ENCODE peak calls at places on chromosomes 7 and 10, in ten cellular contexts. R is B cell, F is GM13976, A is mucosa of descending colon, C is fibroblast of pulmonary artery, O is prostate gland, E is DND-41, X is AG09309, N is GM10248, D is cardiac fibroblast. Z is an unnamed sample.

GRCh38 chr7:134500982-134501381 is 26.4 kb upstream of the AKR1B10 start:
- DNase-seq in R (no peak), F (no peak), A (no peak), C (no peak), O (no peak), E (no peak), X (no peak), N (no peak), D (no peak), Z (no peak)

GRCh38 chr10:59018977-59019376 is 157.5 kb upstream of the PHYHIPL start:
- DNase-seq in R (no peak), F (no peak), A (no peak), C (no peak), O (no peak), E (no peak), X (no peak), N (no peak), D (peak; percentile 20), Z (no peak)

GRCh38 chr10:29590598-29591415 is 44.0 kb downstream of the SVIL start:
- DNase-seq in R (peak; percentile 30), F (peak; percentile 51), A (no peak), C (peak; percentile 81), O (no peak), E (no peak), X (peak; percentile 71), N (peak; percentile 53), D (peak; percentile 87), Z (no peak)

GRCh38 chr7:107224858-107225257 is 56.1 kb downstream of the HBP1 start:
- DNase-seq in R (no peak), F (no peak), A (no peak), C (no peak), O (no peak), E (no peak), X (no peak), N (no peak), D (no peak), Z (no peak)

GRCh38 chr10:11797281-11797680 is 25.9 kb upstream of the PROSER2 start:
- DNase-seq in R (no peak), F (no peak), A (no peak), C (no peak), O (no peak), E (no peak), X (no peak), N (no peak), D (no peak), Z (no peak)

GRCh38 chr7:38813797-38814196 is 95.2 kb downstream of the VPS41 start:
- DNase-seq in R (no peak), F (no peak), A (no peak), C (no peak), O (no peak), E (no peak), X (no peak), N (no peak), D (no peak), Z (no peak)

GRCh38 chr10:121270906-121271305 is 327.3 kb downstream of the FGFR2 start:
- DNase-seq in R (no peak), F (no peak), A (no peak), C (no peak), O (no peak), E (no peak), X (no peak), N (no peak), D (no peak), Z (no peak)

GRCh38 chr7:25056368-25056767 is 68.7 kb downstream of the CYCS start:
- DNase-seq in R (no peak), F (no peak), A (no peak), C (no peak), O (no peak), E (no peak), X (no peak), N (no peak), D (no peak), Z (no peak)

GRCh38 chr10:97385565-97385964 is 15.6 kb downstream of the RRP12 start:
- DNase-seq in R (no peak), F (no peak), A (no peak), C (no peak), O (no peak), E (no peak), X (no peak), N (no peak), D (no peak), Z (no peak)

GRCh38 chr10:90738885-90739284 is 119.0 kb downstream of the HTR7 start:
- DNase-seq in R (no peak), F (no peak), A (no peak), C (peak; percentile 11), O (no peak), E (no peak), X (no peak), N (no peak), D (no peak), Z (no peak)

GRCh38 chr7:154503962-154504550 is 451.9 kb downstream of the DPP6 start:
- DNase-seq in R (no peak), F (peak; percentile 27), A (no peak), C (peak; percentile 48), O (no peak), E (no peak), X (no peak), N (no peak), D (peak; percentile 59), Z (no peak)

GRCh38 chr7:139182363-139182762 is 48.7 kb upstream of the UBN2 start:
- DNase-seq in R (no peak), F (no peak), A (no peak), C (no peak), O (no peak), E (no peak), X (no peak), N (no peak), D (no peak), Z (no peak)

GRCh38 chr7:127107601-127108007 is 145.1 kb downstream of the GRM8 start:
- DNase-seq in R (no peak), F (peak; percentile 37), A (no peak), C (peak; percentile 64), O (peak; percentile 38), E (peak; percentile 58), X (no peak), N (peak; percentile 32), D (peak; percentile 67), Z (peak; percentile 40)

GRCh38 chr7:141158562-141158961 is 84.7 kb downstream of the TMEM178B start:
- DNase-seq in R (no peak), F (no peak), A (peak; percentile 54), C (peak; percentile 50), O (no peak), E (no peak), X (peak; percentile 46), N (no peak), D (peak; percentile 89), Z (no peak)

GRCh38 chr10:72322030-72322279 is 32.8 kb downstream of the DNAJB12 start:
- DNase-seq in R (no peak), F (no peak), A (no peak), C (no peak), O (no peak), E (no peak), X (no peak), N (no peak), D (no peak), Z (no peak)

GRCh38 chr10:45313264-45313873 is 2.0 kb downstream of the OR13A1 start:
- DNase-seq in R (no peak), F (no peak), A (no peak), C (no peak), O (no peak), E (no peak), X (no peak), N (no peak), D (no peak), Z (no peak)

DNA sequence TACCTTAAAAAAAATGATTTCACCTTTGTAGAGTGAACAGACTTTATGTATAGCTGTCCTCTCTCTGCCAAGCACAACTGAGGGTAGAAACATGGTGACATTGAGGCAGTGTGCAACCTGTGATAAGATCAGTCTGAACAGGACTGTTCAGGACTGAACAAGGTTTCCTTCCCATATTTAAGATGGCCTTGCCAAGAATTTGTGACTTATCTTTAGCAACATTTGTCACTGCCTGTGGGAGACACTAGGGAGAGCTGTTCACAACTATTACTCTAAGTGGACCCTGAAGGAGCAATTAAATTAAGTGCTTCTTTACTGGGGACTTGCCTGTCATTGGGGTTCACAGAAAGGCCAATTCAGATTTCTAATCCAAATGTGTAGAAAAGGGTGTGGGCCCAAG is 6.7 kb downstream of the OR13A1 start:
- DNase-seq in R (no peak), F (peak; percentile 32), A (no peak), C (no peak), O (no peak), E (no peak), X (no peak), N (no peak), D (no peak), Z (no peak)
- TF ChIP-seq CTCF in R (peak; percentile 24), F (peak; percentile 19), A (no peak), C (no peak), O (peak; percentile 31), E (no peak), X (no peak), N (peak; percentile 21), D (no peak), Z (no peak)

GRCh38 chr10:113891476-113891875 is 37.0 kb downstream of the NHLRC2 start:
- DNase-seq in R (no peak), F (no peak), A (no peak), C (no peak), O (no peak), E (no peak), X (no peak), N (no peak), D (no peak), Z (no peak)
- TF ChIP-seq CTCF in R (no peak), F (no peak), A (no peak), C (no peak), O (no peak), E (peak; percentile 15), X (no peak), N (no peak), D (no peak), Z (no peak)

DNA sequence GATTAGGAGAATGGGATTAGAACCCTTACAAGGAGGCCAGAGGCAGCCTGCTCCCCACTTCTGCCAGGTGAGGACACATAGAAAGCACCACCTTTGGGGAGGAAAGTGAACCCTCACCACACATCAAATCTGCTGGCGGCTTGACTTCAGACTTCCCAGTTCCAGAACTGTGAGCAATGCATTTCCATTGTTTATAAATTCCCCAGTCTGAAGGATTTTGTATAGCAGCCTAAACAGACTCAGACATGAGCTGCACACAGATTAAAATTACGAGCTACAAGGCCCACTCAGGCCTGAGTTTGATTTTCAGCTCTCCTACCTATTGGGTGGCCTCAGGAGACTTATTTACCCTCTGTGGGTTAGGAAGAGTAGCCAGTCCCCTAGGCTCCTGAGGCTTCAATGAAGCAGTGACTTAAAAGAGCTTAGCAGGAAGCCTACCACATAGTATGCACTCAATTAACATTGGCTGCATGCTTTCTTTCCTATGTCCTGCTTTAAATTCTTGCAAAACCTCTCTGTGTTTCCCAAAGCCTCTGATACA is 350.7 kb upstream of the ZMIZ1 start:
- DNase-seq in R (no peak), F (no peak), A (no peak), C (no peak), O (no peak), E (no peak), X (no peak), N (no peak), D (no peak), Z (no peak)
- TF ChIP-seq CTCF in R (no peak), F (no peak), A (no peak), C (no peak), O (no peak), E (no peak), X (no peak), N (no peak), D (no peak), Z (no peak)

DNA sequence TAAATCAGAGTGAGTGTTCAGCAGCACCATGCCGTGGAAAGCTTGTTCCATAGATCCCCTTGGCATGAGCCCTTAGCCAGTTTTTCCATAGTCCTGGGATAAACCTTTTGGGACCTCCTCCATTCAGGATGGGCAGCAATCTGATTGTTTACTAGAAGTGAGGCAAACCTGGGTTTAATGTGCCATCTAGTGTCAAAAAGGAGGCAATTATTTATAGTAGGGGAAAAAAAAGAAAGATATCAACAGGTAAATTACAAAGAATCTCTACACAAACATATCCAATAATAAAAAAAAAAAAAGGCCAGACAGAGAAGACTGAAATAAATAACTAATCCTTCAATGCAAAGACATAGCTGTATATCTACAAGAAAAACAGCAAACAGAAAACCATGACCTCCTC is 229.0 kb upstream of the STK17A start:
- DNase-seq in R (no peak), F (no peak), A (no peak), C (no peak), O (no peak), E (no peak), X (no peak), N (no peak), D (peak; percentile 5), Z (no peak)
- TF ChIP-seq CTCF in R (no peak), F (no peak), A (no peak), C (no peak), O (no peak), E (peak; percentile 17), X (no peak), N (no peak), D (peak; percentile 8), Z (no peak)

Z was measured in mesothelial cell of epicardium.